ENCODE peak calls at places on chromosomes 13 and 19, in six cellular contexts. One of them, this sample, is unnamed.

GRCh38 chr13:23979361-23980159 is 82.3 kb upstream of the C1QTNF9B start:
- DNase-seq in left ventricle myocardium inferior: peak; percentile 80
- DNase-seq in lower lobe of right lung: peak; percentile 77
- DNase-seq in heart left ventricle: peak; percentile 82
- DNase-seq in SJCRH30: peak; percentile 95
- DNase-seq in BE2C: peak; percentile 46
- DNase-seq in this sample: peak; percentile 39

GRCh38 chr19:48575931-48576622 is 24.1 kb downstream of the SULT2B1 start:
- DNase-seq in SJCRH30: no peak
- DNase-seq in lower lobe of right lung: no peak
- DNase-seq in heart left ventricle: no peak
- DNase-seq in BE2C: no peak
- DNase-seq in left ventricle myocardium inferior: no peak
- DNase-seq in this sample: no peak

GRCh38 chr13:111567637-111568036 is 247.2 kb downstream of the TEX29 start:
- DNase-seq in lower lobe of right lung: no peak
- DNase-seq in SJCRH30: no peak
- DNase-seq in BE2C: no peak
- DNase-seq in left ventricle myocardium inferior: no peak
- DNase-seq in heart left ventricle: no peak
- DNase-seq in this sample: no peak

GRCh38 chr19:17078920-17079709 is 3.5 kb downstream of the MYO9B start:
- DNase-seq in SJCRH30: no peak
- DNase-seq in lower lobe of right lung: no peak
- DNase-seq in heart left ventricle: no peak
- DNase-seq in BE2C: no peak
- DNase-seq in left ventricle myocardium inferior: no peak
- DNase-seq in this sample: no peak

GRCh38 chr13:106472621-106473020 is 62.8 kb downstream of the EFNB2 start:
- DNase-seq in lower lobe of right lung: no peak
- DNase-seq in heart left ventricle: no peak
- DNase-seq in left ventricle myocardium inferior: no peak
- DNase-seq in BE2C: no peak
- DNase-seq in SJCRH30: no peak
- DNase-seq in this sample: no peak

GRCh38 chr19:18501832-18502231 is 20.0 kb downstream of the ELL start:
- DNase-seq in left ventricle myocardium inferior: peak; percentile 67
- DNase-seq in SJCRH30: no peak
- DNase-seq in lower lobe of right lung: peak; percentile 67
- DNase-seq in heart left ventricle: peak; percentile 62
- DNase-seq in BE2C: no peak
- DNase-seq in this sample: no peak

GRCh38 chr19:4474504-4475136 is 2.5 kb downstream of the HDGFL2 start:
- DNase-seq in BE2C: peak; percentile 89
- DNase-seq in SJCRH30: peak; percentile 36
- DNase-seq in left ventricle myocardium inferior: no peak
- DNase-seq in lower lobe of right lung: no peak
- DNase-seq in heart left ventricle: no peak
- DNase-seq in this sample: no peak

GRCh38 chr19:4493104-4493928 is 21.2 kb downstream of the HDGFL2 start:
- DNase-seq in BE2C: no peak
- DNase-seq in SJCRH30: no peak
- DNase-seq in heart left ventricle: peak; percentile 7
- DNase-seq in left ventricle myocardium inferior: no peak
- DNase-seq in lower lobe of right lung: no peak
- DNase-seq in this sample: no peak

GRCh38 chr13:112713517-112714253 is 23.8 kb downstream of the ATP11A start:
- DNase-seq in left ventricle myocardium inferior: no peak
- DNase-seq in SJCRH30: no peak
- DNase-seq in lower lobe of right lung: no peak
- DNase-seq in BE2C: no peak
- DNase-seq in heart left ventricle: no peak
- DNase-seq in this sample: no peak

GRCh38 chr13:112722433-112723250 is 32.8 kb downstream of the ATP11A start:
- DNase-seq in SJCRH30: no peak
- DNase-seq in heart left ventricle: peak; percentile 66
- DNase-seq in lower lobe of right lung: peak; percentile 74
- DNase-seq in left ventricle myocardium inferior: peak; percentile 55
- DNase-seq in BE2C: no peak
- DNase-seq in this sample: no peak

GRCh38 chr13:39637890-39638289 is 17.6 kb upstream of the COG6 start:
- DNase-seq in left ventricle myocardium inferior: no peak
- DNase-seq in lower lobe of right lung: no peak
- DNase-seq in BE2C: no peak
- DNase-seq in SJCRH30: no peak
- DNase-seq in heart left ventricle: no peak
- DNase-seq in this sample: no peak

GRCh38 chr13:41462427-41462826 is 5.1 kb downstream of the RGCC start:
- DNase-seq in heart left ventricle: no peak
- DNase-seq in SJCRH30: no peak
- DNase-seq in lower lobe of right lung: no peak
- DNase-seq in BE2C: no peak
- DNase-seq in left ventricle myocardium inferior: no peak
- DNase-seq in this sample: no peak

GRCh38 chr13:102900193-102900608 is 54.4 kb downstream of the ERCC5 start:
- DNase-seq in left ventricle myocardium inferior: no peak
- DNase-seq in lower lobe of right lung: no peak
- DNase-seq in BE2C: no peak
- DNase-seq in SJCRH30: no peak
- DNase-seq in heart left ventricle: no peak
- DNase-seq in this sample: no peak

GRCh38 chr13:48831248-48831647 is 144.5 kb upstream of the FNDC3A start:
- DNase-seq in SJCRH30: no peak
- DNase-seq in heart left ventricle: no peak
- DNase-seq in left ventricle myocardium inferior: no peak
- DNase-seq in lower lobe of right lung: no peak
- DNase-seq in BE2C: no peak
- DNase-seq in this sample: no peak

GRCh38 chr19:45152504-45153338 is 8.1 kb downstream of the NKPD1 start:
- DNase-seq in left ventricle myocardium inferior: peak; percentile 49
- DNase-seq in lower lobe of right lung: peak; percentile 66
- DNase-seq in BE2C: peak; percentile 58
- DNase-seq in SJCRH30: no peak
- DNase-seq in heart left ventricle: peak; percentile 51
- DNase-seq in this sample: peak; percentile 64

GRCh38 chr13:43191561-43191960 is 168.2 kb downstream of the DNAJC15 start:
- DNase-seq in heart left ventricle: no peak
- DNase-seq in BE2C: no peak
- DNase-seq in left ventricle myocardium inferior: no peak
- DNase-seq in lower lobe of right lung: no peak
- DNase-seq in SJCRH30: no peak
- DNase-seq in this sample: no peak

GRCh38 chr13:46592410-46592809 is 39.4 kb downstream of the LRCH1 start:
- DNase-seq in heart left ventricle: no peak
- DNase-seq in SJCRH30: no peak
- DNase-seq in left ventricle myocardium inferior: no peak
- DNase-seq in lower lobe of right lung: no peak
- DNase-seq in BE2C: no peak
- DNase-seq in this sample: no peak

GRCh38 chr19:47057328-47057727 is 8.9 kb upstream of the TMEM160 start:
- DNase-seq in BE2C: no peak
- DNase-seq in lower lobe of right lung: no peak
- DNase-seq in left ventricle myocardium inferior: no peak
- DNase-seq in heart left ventricle: no peak
- DNase-seq in SJCRH30: no peak
- DNase-seq in this sample: no peak

GRCh38 chr13:53321301-53321700 is 292.7 kb downstream of the OLFM4 start:
- DNase-seq in left ventricle myocardium inferior: no peak
- DNase-seq in SJCRH30: no peak
- DNase-seq in lower lobe of right lung: no peak
- DNase-seq in BE2C: no peak
- DNase-seq in heart left ventricle: no peak
- DNase-seq in this sample: no peak

GRCh38 chr13:23960566-23961156 is 63.4 kb upstream of the C1QTNF9B start:
- DNase-seq in SJCRH30: no peak
- DNase-seq in BE2C: no peak
- DNase-seq in lower lobe of right lung: no peak
- DNase-seq in left ventricle myocardium inferior: no peak
- DNase-seq in heart left ventricle: no peak
- DNase-seq in this sample: no peak

GRCh38 chr13:49622174-49622946 is 5.9 kb upstream of the ARL11 start:
- DNase-seq in heart left ventricle: peak; percentile 55
- DNase-seq in left ventricle myocardium inferior: peak; percentile 38
- DNase-seq in lower lobe of right lung: no peak
- DNase-seq in SJCRH30: no peak
- DNase-seq in BE2C: no peak
- DNase-seq in this sample: no peak

GRCh38 chr19:39446365-39447084 is 1.1 kb downstream of the SUPT5H start:
- DNase-seq in SJCRH30: no peak
- DNase-seq in BE2C: no peak
- DNase-seq in left ventricle myocardium inferior: no peak
- DNase-seq in heart left ventricle: no peak
- DNase-seq in lower lobe of right lung: no peak
- DNase-seq in this sample: no peak

GRCh38 chr13:68905186-68905585 is 1202.4 kb upstream of the ATXN8OS start:
- DNase-seq in BE2C: no peak
- DNase-seq in SJCRH30: no peak
- DNase-seq in left ventricle myocardium inferior: no peak
- DNase-seq in heart left ventricle: no peak
- DNase-seq in lower lobe of right lung: no peak
- DNase-seq in this sample: no peak

GRCh38 chr19:29006057-29006735 is 206.8 kb downstream of the UQCRFS1 start:
- DNase-seq in lower lobe of right lung: no peak
- DNase-seq in heart left ventricle: no peak
- DNase-seq in SJCRH30: no peak
- DNase-seq in BE2C: no peak
- DNase-seq in left ventricle myocardium inferior: no peak
- DNase-seq in this sample: no peak

GRCh38 chr19:5436101-5436947 is 18.9 kb upstream of the ZNRF4 start:
- DNase-seq in BE2C: peak; percentile 95
- DNase-seq in lower lobe of right lung: no peak
- DNase-seq in heart left ventricle: no peak
- DNase-seq in left ventricle myocardium inferior: no peak
- DNase-seq in SJCRH30: no peak
- DNase-seq in this sample: peak; percentile 21

GRCh38 chr13:47478985-47479384 is 522.1 kb downstream of the SUCLA2 start:
- DNase-seq in SJCRH30: no peak
- DNase-seq in lower lobe of right lung: no peak
- DNase-seq in left ventricle myocardium inferior: peak; percentile 26
- DNase-seq in BE2C: no peak
- DNase-seq in heart left ventricle: peak; percentile 12
- DNase-seq in this sample: no peak

GRCh38 chr13:23776698-23777570 is 112.3 kb downstream of the MIPEP start:
- DNase-seq in SJCRH30: no peak
- DNase-seq in lower lobe of right lung: no peak
- DNase-seq in heart left ventricle: no peak
- DNase-seq in left ventricle myocardium inferior: no peak
- DNase-seq in BE2C: no peak
- DNase-seq in this sample: no peak

GRCh38 chr13:92896842-92897241 is 329.8 kb upstream of the GPC6 start:
- DNase-seq in BE2C: peak; percentile 18
- DNase-seq in SJCRH30: peak; percentile 6
- DNase-seq in heart left ventricle: no peak
- DNase-seq in lower lobe of right lung: no peak
- DNase-seq in left ventricle myocardium inferior: no peak
- DNase-seq in this sample: no peak
- H3K27me3 ChIP-seq in BE2C: no peaks in the 10 kb centered on the region
- H3K27me3 ChIP-seq in SJCRH30: no peaks in the 10 kb centered on the region
- H3K27me3 ChIP-seq in heart left ventricle: no peaks in the 10 kb centered on the region
- H3K27me3 ChIP-seq in lower lobe of right lung: no peaks in the 10 kb centered on the region
- H3K27me3 ChIP-seq in left ventricle myocardium inferior: no peaks in the 10 kb centered on the region
- H3K27me3 ChIP-seq in this sample: no peaks in the 10 kb centered on the region

GRCh38 chr19:40599331-40600085 is 1.7 kb upstream of the LTBP4 start:
- DNase-seq in heart left ventricle: peak; percentile 60
- DNase-seq in BE2C: no peak
- DNase-seq in left ventricle myocardium inferior: no peak
- DNase-seq in lower lobe of right lung: no peak
- DNase-seq in SJCRH30: peak; percentile 52
- DNase-seq in this sample: no peak
- H3K27me3 ChIP-seq in heart left ventricle: peaks cover 9% of the 10 kb centered on the region
- H3K27me3 ChIP-seq in BE2C: peaks cover 41% of the 10 kb centered on the region
- H3K27me3 ChIP-seq in left ventricle myocardium inferior: peaks cover 35% of the 10 kb centered on the region
- H3K27me3 ChIP-seq in lower lobe of right lung: peaks cover 68% of the 10 kb centered on the region
- H3K27me3 ChIP-seq in SJCRH30: no peaks in the 10 kb centered on the region
- H3K27me3 ChIP-seq in this sample: peaks cover 8% of the 10 kb centered on the region

DNA sequence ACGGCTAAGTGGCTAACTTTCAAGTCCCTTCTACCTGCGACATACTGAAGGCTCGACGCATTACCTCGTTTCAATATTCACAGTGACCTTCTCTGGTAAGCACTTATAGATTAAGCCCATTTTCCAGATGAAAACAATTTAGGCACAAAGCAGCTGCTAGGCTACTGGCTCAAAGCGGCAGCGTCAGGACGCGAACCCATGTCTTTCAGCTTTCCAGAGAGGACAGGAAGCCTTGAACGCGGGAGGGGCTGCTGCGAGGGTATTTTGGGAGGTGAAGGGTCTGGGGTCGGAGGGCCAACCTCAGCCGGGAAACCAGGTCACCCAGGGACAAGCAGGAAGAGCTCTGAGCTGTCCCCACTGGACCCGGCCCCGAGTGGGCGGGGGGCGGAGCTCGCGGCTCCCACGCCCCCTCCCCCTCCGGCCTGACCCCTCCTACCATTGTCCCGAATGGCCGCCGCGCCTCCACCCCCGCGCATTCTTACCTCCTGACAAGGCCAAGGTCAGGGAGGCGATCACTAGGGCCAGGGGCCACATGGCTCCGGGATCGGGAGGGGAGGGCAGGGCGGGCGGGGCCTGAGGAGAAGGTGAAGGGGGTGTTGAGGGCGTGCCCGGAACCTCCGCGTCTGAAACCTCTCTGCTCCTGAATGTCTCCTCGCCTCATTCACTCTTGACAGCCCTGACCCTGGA is at the start of gene KLK13:
- DNase-seq in BE2C: no peak
- DNase-seq in left ventricle myocardium inferior: peak; percentile 34
- DNase-seq in heart left ventricle: peak; percentile 54
- DNase-seq in SJCRH30: no peak
- DNase-seq in lower lobe of right lung: peak; percentile 53
- DNase-seq in this sample: no peak
- H3K27me3 ChIP-seq in BE2C: peaks cover 34% of the 10 kb centered on the region
- H3K27me3 ChIP-seq in left ventricle myocardium inferior: peaks cover 63% of the 10 kb centered on the region
- H3K27me3 ChIP-seq in heart left ventricle: no peaks in the 10 kb centered on the region
- H3K27me3 ChIP-seq in SJCRH30: no peaks in the 10 kb centered on the region
- H3K27me3 ChIP-seq in lower lobe of right lung: peaks cover 43% of the 10 kb centered on the region
- H3K27me3 ChIP-seq in this sample: no peaks in the 10 kb centered on the region

DNA sequence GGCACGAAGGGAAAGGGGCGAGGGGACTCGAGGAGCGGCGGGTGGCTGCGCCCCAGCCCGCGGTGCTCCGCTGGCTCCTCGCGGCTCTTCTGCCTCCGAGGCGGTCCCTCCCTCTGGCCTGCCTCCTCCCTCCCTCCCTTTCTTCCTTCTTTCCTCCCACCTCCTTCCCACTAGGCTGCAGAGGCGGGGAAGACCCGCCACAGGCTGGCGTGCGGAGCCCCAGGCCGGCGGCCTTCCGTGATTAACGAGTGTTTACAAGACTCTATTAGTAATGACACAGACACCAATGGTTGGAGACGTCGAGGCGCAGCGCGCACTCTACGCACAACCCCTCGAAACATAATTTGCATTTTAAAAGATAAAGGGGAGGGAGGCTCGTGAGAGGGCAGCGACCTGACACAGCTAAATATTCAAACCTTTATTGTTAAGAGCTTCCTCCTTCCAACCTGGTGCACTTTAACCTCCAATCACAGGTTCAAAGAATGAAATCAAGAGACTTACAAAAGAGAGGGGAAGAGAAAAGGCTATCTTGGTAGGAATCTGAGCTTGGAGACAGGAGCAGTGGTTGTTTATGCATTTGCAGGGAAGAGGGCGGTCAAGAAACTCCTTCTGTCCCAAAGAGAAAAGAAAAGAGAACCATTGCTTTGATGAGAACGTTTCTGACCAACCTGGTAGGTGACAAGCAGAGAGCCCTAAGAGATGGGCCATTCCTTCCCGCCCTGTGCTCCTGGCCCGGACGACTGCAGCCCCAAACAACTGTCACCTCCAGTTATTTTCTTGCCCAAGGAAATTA is at the start of gene CDX2:
- DNase-seq in heart left ventricle: no peak
- DNase-seq in left ventricle myocardium inferior: no peak
- DNase-seq in lower lobe of right lung: no peak
- DNase-seq in SJCRH30: no peak
- DNase-seq in BE2C: no peak
- DNase-seq in this sample: no peak
- H3K27me3 ChIP-seq in heart left ventricle: peaks cover 78% of the 10 kb centered on the region
- H3K27me3 ChIP-seq in left ventricle myocardium inferior: peaks cover 100% of the 10 kb centered on the region
- H3K27me3 ChIP-seq in lower lobe of right lung: peaks cover 100% of the 10 kb centered on the region
- H3K27me3 ChIP-seq in SJCRH30: peaks cover 6% of the 10 kb centered on the region
- H3K27me3 ChIP-seq in BE2C: peaks cover 100% of the 10 kb centered on the region
- H3K27me3 ChIP-seq in this sample: peaks cover 2% of the 10 kb centered on the region

This sample was measured in GM06990.